ENCODE peak calls at places on chromosome X, in five cellular contexts. L, B, K, H and R are unnamed samples.

GRCh38 chrX:17456526-17456925 is 81.5 kb downstream of the NHS start:
- DNase-seq in L (no peak), B (no peak), K (no peak), H (no peak), R (no peak)

GRCh38 chrX:7307720-7308119 is 159.8 kb upstream of the PUDP start:
- DNase-seq in L (no peak), B (no peak), K (no peak), H (no peak), R (no peak)

GRCh38 chrX:101950581-101950980 is 18.8 kb upstream of the ZMAT1 start:
- DNase-seq in L (no peak), B (no peak), K (no peak), H (no peak), R (no peak)

GRCh38 chrX:149453911-149454820 is 50.9 kb downstream of the IDS start:
- DNase-seq in L (no peak), B (peak; percentile 21), K (no peak), H (no peak), R (no peak)

GRCh38 chrX:16462912-16463311 is 187.0 kb upstream of the S100G start:
- DNase-seq in L (no peak), B (no peak), K (no peak), H (no peak), R (peak; percentile 17)

GRCh38 chrX:152896450-152896849 is 1.4 kb upstream of the ZNF185 start:
- DNase-seq in L (no peak), B (no peak), K (no peak), H (peak; percentile 36), R (peak; percentile 16)

GRCh38 chrX:135389717-135390116 is 32.0 kb upstream of the SMIM10L2A start:
- DNase-seq in L (no peak), B (peak; percentile 85), K (no peak), H (peak; percentile 27), R (no peak)

GRCh38 chrX:11412715-11413623 is 119.8 kb downstream of the AMELX start:
- DNase-seq in L (no peak), B (no peak), K (no peak), H (no peak), R (no peak)

GRCh38 chrX:16125520-16126149 is 2.3 kb downstream of the GRPR start:
- DNase-seq in L (no peak), B (no peak), K (no peak), H (no peak), R (no peak)

GRCh38 chrX:153723351-153724251 is 586 bp downstream of the BCAP31 start:
- DNase-seq in L (no peak), B (peak; percentile 61), K (peak; percentile 63), H (no peak), R (peak; percentile 13)

GRCh38 chrX:136147966-136148365 is 633 bp downstream of the FHL1 start:
- DNase-seq in L (no peak), B (no peak), K (peak; percentile 54), H (no peak), R (no peak)

GRCh38 chrX:72396117-72396516 is 90.4 kb upstream of the CITED1 start:
- DNase-seq in L (no peak), B (no peak), K (no peak), H (no peak), R (no peak)

GRCh38 chrX:112662559-112663427 is 16.9 kb downstream of the LHFPL1 start:
- DNase-seq in L (no peak), B (no peak), K (no peak), H (no peak), R (no peak)

GRCh38 chrX:115047181-115047580 is 29.8 kb upstream of the IL13RA2 start:
- DNase-seq in L (no peak), B (no peak), K (no peak), H (no peak), R (no peak)

GRCh38 chrX:75746891-75747639 is 38.0 kb downstream of the MAGEE2 start:
- DNase-seq in L (no peak), B (no peak), K (peak; percentile 63), H (no peak), R (peak; percentile 1)

GRCh38 chrX:45771560-45772340 is 571.1 kb upstream of the DIPK2B start:
- DNase-seq in L (no peak), B (peak; percentile 59), K (no peak), H (no peak), R (peak; percentile 56)

GRCh38 chrX:47283015-47283771 is 50.4 kb downstream of the USP11 start:
- DNase-seq in L (no peak), B (peak; percentile 47), K (no peak), H (no peak), R (peak; percentile 65)

GRCh38 chrX:53047228-53047627 is 1.4 kb upstream of the GPR173 start:
- DNase-seq in L (no peak), B (no peak), K (no peak), H (no peak), R (no peak)
- TF ChIP-seq CTCF in L (no peak), B (no peak), K (no peak), H (peak; percentile 54), R (peak; percentile 60)

DNA sequence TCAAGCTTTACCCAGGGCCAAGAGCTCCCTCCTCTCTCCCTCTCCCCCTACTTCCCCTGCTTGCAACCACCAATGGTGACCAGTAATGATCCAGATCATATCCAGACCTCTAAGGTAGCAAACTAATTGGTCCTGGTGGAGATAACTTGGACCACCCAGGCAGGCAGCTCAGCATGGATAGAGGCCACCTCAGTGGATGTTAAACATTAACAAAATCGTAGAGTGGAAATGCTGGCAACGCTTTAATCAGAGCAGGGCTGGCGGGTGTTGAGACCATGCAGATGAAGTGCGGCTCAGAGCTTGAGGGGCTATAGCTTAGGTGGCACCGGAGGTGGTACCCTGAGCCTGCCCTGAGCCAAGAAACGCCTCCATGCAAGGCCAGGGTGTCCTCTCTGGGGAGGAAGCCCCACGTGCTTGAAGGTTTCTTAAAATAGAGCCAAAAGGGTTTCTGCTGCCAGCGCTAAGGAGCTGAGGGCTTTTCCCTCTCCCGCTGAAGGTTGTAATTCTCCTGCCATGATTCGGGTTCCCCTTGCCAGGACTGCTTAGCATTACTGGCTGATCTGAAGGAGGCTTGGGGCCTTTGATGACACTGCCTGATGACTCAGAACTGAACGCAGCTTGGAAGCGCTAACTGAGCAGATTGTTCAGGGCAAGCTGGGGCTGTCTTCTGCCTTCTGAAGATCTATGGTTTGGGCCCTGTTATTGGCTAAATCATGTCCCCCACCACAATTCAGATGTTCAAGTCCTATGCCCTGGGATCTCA is 177.8 kb upstream of the ATP6AP2 start:
- DNase-seq in L (no peak), B (peak; percentile 14), K (peak; percentile 61), H (no peak), R (peak; percentile 42)
- H3K4me3 ChIP-seq in L (no peak overlapping the region), B (no peak overlapping the region), K (no peak overlapping the region), H (no peak overlapping the region), R (no peak overlapping the region)

GRCh38 chrX:41391606-41392005 is 55.5 kb upstream of the NYX start:
- DNase-seq in L (no peak), B (peak; percentile 83), K (no peak), H (no peak), R (no peak)
- H3K27ac ChIP-seq in L (no peak overlapping the region), B (no peak overlapping the region), K (no peak overlapping the region), H (no peak overlapping the region), R (no peak overlapping the region)

DNA sequence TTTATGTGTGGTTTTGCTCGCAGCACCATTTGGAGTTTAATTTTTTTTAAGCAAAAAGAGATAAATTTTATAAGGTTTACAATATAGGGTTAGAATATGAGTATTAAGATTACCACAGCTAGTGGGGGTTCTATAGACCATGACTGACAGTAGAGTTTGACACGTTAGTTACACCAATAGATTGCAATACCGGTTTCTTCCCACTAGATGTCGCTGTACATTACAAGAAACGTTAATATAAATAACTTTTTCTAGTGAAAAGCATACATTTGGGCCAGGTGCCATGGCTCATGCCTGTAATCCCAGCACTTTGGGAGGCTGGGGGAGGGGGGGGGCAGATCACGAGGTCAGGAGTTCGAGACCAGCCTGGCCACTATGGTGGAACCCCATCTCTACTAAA is 433.6 kb downstream of the MAGEB5 start:
- DNase-seq in L (no peak), B (peak; percentile 6), K (no peak), H (peak; percentile 4), R (peak; percentile 23)
- TF ChIP-seq CTCF in L (peak; percentile 20), B (peak; percentile 61), K (peak; percentile 33), H (peak; percentile 64), R (peak; percentile 44)

DNA sequence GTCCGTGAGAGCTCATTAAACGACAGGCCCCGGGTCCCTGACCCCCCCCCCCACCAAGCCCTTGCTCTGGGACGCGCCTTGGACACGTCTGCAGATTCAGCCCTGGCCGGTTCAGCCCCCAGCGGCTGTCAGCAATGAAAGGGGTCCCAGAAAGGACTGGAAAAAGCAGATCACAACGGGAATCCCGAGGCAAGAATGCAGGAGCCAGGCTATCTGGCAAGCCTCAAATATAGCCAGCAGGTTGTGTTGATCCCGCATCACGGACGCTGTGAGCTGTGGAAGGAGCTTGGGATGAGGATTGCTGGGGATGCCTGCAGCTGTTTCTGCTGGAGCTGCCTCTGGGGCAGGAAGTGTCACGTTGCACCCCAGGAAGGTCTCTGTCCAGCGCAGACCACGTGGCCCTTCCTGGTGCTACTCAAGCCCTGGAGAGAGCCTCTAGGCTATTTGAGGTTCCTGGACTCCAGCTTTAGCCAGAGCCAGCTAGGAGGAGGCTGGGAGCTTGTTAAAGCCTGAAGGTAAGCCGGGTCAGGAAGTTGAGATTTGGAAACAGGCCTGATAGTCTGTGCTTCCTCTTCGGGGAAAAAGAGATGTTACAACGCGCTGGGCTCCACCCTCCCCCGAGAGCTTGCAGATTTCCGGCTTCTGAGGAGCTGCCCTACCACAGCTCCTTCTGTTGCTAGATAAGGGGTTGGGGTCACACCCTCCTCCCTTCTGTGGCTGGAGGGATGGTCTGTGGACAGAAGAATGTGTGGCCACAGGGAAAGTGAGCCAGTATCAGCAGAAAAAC is 19.3 kb upstream of the CSF2RA start:
- DNase-seq in L (peak; percentile 24), B (no peak), K (peak; percentile 73), H (no peak), R (peak; percentile 12)
- H3K4me3 ChIP-seq in L (peak overlapping the region; percentile 20), B (no peak overlapping the region), K (no peak overlapping the region), H (no peak overlapping the region), R (no peak overlapping the region)

DNA sequence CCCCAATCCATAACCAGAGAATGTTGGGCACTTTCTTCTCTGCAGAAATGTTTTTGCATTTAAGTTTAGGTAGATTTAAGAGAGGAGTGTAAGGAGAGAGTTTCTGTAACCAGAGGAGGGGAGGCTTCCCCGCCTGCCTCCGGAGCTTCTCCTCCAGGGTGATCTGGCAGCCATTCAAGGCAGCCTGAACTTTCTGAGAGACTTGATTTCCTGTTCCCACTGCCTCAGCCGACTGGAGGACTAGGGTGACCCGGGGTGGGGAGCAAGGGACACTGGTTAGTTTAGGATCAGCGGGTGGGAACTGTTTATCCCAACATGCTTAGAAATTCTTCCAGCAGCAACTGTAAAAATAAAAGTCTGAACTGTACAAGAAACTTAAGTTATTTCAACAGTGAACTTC is 15.1 kb downstream of the FAM9C start:
- DNase-seq in L (no peak), B (no peak), K (peak; percentile 64), H (no peak), R (peak; percentile 28)
- H3K27ac ChIP-seq in L (no peak overlapping the region), B (no peak overlapping the region), K (no peak overlapping the region), H (peak overlapping the region; percentile 92), R (peak overlapping the region; percentile 84)

GRCh38 chrX:125327891-125328290 is 8.2 kb downstream of the TEX13C start:
- DNase-seq in L (no peak), B (no peak), K (no peak), H (no peak), R (no peak)
- TF ChIP-seq CTCF in L (no peak), B (no peak), K (no peak), H (no peak), R (no peak)